ENCODE peak calls at places on chromosome 16, in four cellular contexts. H is GM06990; D is cortex of kidney; L is activated CD8-positive, alpha-beta memory T cell treated with anti-CD3 and anti-CD28 coated beads, Interleukin-2, amount 50 U/mL, for 4 hours. K is an unnamed sample.

GRCh38 chr16:4561565-4561964 is 5.4 kb downstream of the C16orf96 start:
- DNase-seq in H (no peak), D (no peak), L (no peak), K (no peak)

GRCh38 chr16:14428043-14428442 is 202.0 kb downstream of the PARN start:
- DNase-seq in H (no peak), D (no peak), L (no peak), K (no peak)

GRCh38 chr16:81554993-81555392 is 110.4 kb downstream of the CMIP start:
- DNase-seq in H (no peak), D (no peak), L (no peak), K (peak)

GRCh38 chr16:23424292-23424958 is 28.6 kb downstream of the COG7 start:
- DNase-seq in H (no peak), D (no peak), L (no peak), K (peak)

GRCh38 chr16:4261557-4262172 is 11.2 kb downstream of the TFAP4 start:
- DNase-seq in H (peak), D (no peak), L (peak), K (peak)

GRCh38 chr16:13032911-13033310 is 131.5 kb downstream of the SHISA9 start:
- DNase-seq in H (no peak), D (no peak), L (no peak), K (no peak)

GRCh38 chr16:30858829-30859423 is 35.0 kb downstream of the BCL7C start:
- DNase-seq in H (no peak), D (no peak), L (no peak), K (no peak)

GRCh38 chr16:12188674-12189249 is 212.2 kb downstream of the SNX29 start:
- DNase-seq in H (no peak), D (no peak), L (no peak), K (no peak)

GRCh38 chr16:53962041-53962440 is 258.1 kb downstream of the FTO start:
- DNase-seq in H (no peak), D (no peak), L (no peak), K (no peak)